ENCODE peak calls at places on chromosomes 11 and 22, in ten cellular contexts. One of them, this sample, is unnamed.

GRCh38 chr11:108732395-108732794 is 67.5 kb downstream of the DDX10 start:
- DNase-seq in uterus: no peak
- DNase-seq in AG04449: no peak
- DNase-seq in astrocyte of the spinal cord: no peak
- DNase-seq in transverse colon: no peak
- DNase-seq in fibroblast of mammary gland: no peak
- DNase-seq in lower leg skin: no peak
- DNase-seq in bronchial epithelial cell: no peak
- DNase-seq in spleen: no peak
- DNase-seq in PC-3: no peak
- DNase-seq in this sample: no peak

GRCh38 chr22:47777426-47777825 is 1015.0 kb downstream of the TBC1D22A start:
- DNase-seq in bronchial epithelial cell: no peak
- DNase-seq in AG04449: no peak
- DNase-seq in transverse colon: no peak
- DNase-seq in spleen: no peak
- DNase-seq in PC-3: no peak
- DNase-seq in astrocyte of the spinal cord: no peak
- DNase-seq in fibroblast of mammary gland: no peak
- DNase-seq in uterus: no peak
- DNase-seq in lower leg skin: peak; percentile 70
- DNase-seq in this sample: no peak

GRCh38 chr11:23206736-23207336 is 346.6 kb upstream of the CCDC179 start:
- DNase-seq in uterus: no peak
- DNase-seq in fibroblast of mammary gland: no peak
- DNase-seq in astrocyte of the spinal cord: peak; percentile 31
- DNase-seq in lower leg skin: no peak
- DNase-seq in bronchial epithelial cell: peak; percentile 80
- DNase-seq in transverse colon: no peak
- DNase-seq in PC-3: peak; percentile 71
- DNase-seq in AG04449: no peak
- DNase-seq in spleen: no peak
- DNase-seq in this sample: no peak

GRCh38 chr11:58659910-58660570 is 37.6 kb downstream of the CNTF start:
- DNase-seq in spleen: no peak
- DNase-seq in AG04449: no peak
- DNase-seq in uterus: no peak
- DNase-seq in bronchial epithelial cell: no peak
- DNase-seq in PC-3: peak; percentile 58
- DNase-seq in transverse colon: no peak
- DNase-seq in fibroblast of mammary gland: no peak
- DNase-seq in lower leg skin: no peak
- DNase-seq in astrocyte of the spinal cord: no peak
- DNase-seq in this sample: no peak

GRCh38 chr22:32753591-32753990 is 47.9 kb upstream of the TIMP3 start:
- DNase-seq in bronchial epithelial cell: no peak
- DNase-seq in uterus: no peak
- DNase-seq in lower leg skin: peak; percentile 39
- DNase-seq in fibroblast of mammary gland: no peak
- DNase-seq in spleen: no peak
- DNase-seq in AG04449: no peak
- DNase-seq in astrocyte of the spinal cord: no peak
- DNase-seq in PC-3: no peak
- DNase-seq in transverse colon: no peak
- DNase-seq in this sample: no peak

GRCh38 chr22:32801001-32801435 is 487 bp upstream of the TIMP3 start:
- DNase-seq in transverse colon: no peak
- DNase-seq in fibroblast of mammary gland: no peak
- DNase-seq in PC-3: no peak
- DNase-seq in bronchial epithelial cell: no peak
- DNase-seq in uterus: no peak
- DNase-seq in AG04449: no peak
- DNase-seq in astrocyte of the spinal cord: no peak
- DNase-seq in spleen: no peak
- DNase-seq in lower leg skin: no peak
- DNase-seq in this sample: no peak

GRCh38 chr22:46290121-46290842 is 6.4 kb upstream of the GTSE1 start:
- DNase-seq in transverse colon: no peak
- DNase-seq in AG04449: no peak
- DNase-seq in bronchial epithelial cell: no peak
- DNase-seq in spleen: peak; percentile 77
- DNase-seq in fibroblast of mammary gland: no peak
- DNase-seq in astrocyte of the spinal cord: no peak
- DNase-seq in PC-3: no peak
- DNase-seq in lower leg skin: no peak
- DNase-seq in uterus: no peak
- DNase-seq in this sample: no peak

GRCh38 chr11:96254087-96254486 is 88.9 kb downstream of the MAML2 start:
- DNase-seq in lower leg skin: no peak
- DNase-seq in PC-3: no peak
- DNase-seq in astrocyte of the spinal cord: peak; percentile 77
- DNase-seq in bronchial epithelial cell: no peak
- DNase-seq in transverse colon: peak; percentile 35
- DNase-seq in spleen: no peak
- DNase-seq in uterus: no peak
- DNase-seq in AG04449: no peak
- DNase-seq in fibroblast of mammary gland: peak; percentile 45
- DNase-seq in this sample: no peak

GRCh38 chr11:61362542-61362875 is 335 bp downstream of the TMEM138 start:
- DNase-seq in uterus: peak; percentile 34
- DNase-seq in astrocyte of the spinal cord: peak; percentile 47
- DNase-seq in transverse colon: no peak
- DNase-seq in AG04449: no peak
- DNase-seq in bronchial epithelial cell: no peak
- DNase-seq in fibroblast of mammary gland: peak; percentile 72
- DNase-seq in PC-3: peak; percentile 34
- DNase-seq in lower leg skin: no peak
- DNase-seq in spleen: no peak
- DNase-seq in this sample: no peak

GRCh38 chr22:49716441-49716840 is 111.2 kb downstream of the BRD1 start:
- DNase-seq in AG04449: no peak
- DNase-seq in transverse colon: no peak
- DNase-seq in bronchial epithelial cell: no peak
- DNase-seq in lower leg skin: no peak
- DNase-seq in spleen: peak; percentile 54
- DNase-seq in astrocyte of the spinal cord: no peak
- DNase-seq in uterus: no peak
- DNase-seq in PC-3: no peak
- DNase-seq in fibroblast of mammary gland: no peak
- DNase-seq in this sample: no peak

GRCh38 chr11:57322881-57323467 is 1.8 kb downstream of the TNKS1BP1 start:
- DNase-seq in PC-3: peak; percentile 21
- DNase-seq in fibroblast of mammary gland: peak; percentile 25
- DNase-seq in uterus: no peak
- DNase-seq in bronchial epithelial cell: peak; percentile 74
- DNase-seq in AG04449: no peak
- DNase-seq in transverse colon: no peak
- DNase-seq in astrocyte of the spinal cord: no peak
- DNase-seq in lower leg skin: no peak
- DNase-seq in spleen: no peak
- DNase-seq in this sample: no peak

GRCh38 chr22:50303515-50303847 is 4.0 kb downstream of the PLXNB2 start:
- DNase-seq in AG04449: no peak
- DNase-seq in uterus: no peak
- DNase-seq in fibroblast of mammary gland: no peak
- DNase-seq in bronchial epithelial cell: no peak
- DNase-seq in lower leg skin: no peak
- DNase-seq in astrocyte of the spinal cord: no peak
- DNase-seq in transverse colon: no peak
- DNase-seq in PC-3: no peak
- DNase-seq in spleen: no peak
- DNase-seq in this sample: no peak

DNA sequence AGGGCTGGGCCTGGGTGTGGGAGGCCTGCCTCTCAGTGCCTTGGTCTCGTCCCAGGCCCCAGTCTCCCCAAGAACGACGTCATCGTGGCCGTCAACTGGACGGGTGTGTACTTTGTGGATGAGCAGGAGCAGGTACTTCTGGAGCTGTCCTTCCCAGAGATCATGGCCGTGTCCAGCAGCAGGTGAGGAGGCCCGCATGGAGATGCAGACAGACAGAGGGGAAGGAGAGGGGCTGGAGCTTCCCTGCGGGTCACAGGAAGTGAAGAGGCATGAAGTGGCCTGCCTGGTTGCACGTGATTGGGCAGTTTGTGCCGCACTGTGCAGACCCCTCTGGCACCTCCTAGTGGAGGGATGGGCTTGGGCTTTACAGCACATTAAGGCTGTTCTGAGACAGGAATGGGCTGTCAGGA is 70.4 kb downstream of the MYO7A start:
- DNase-seq in lower leg skin: peak; percentile 82
- DNase-seq in bronchial epithelial cell: peak; percentile 20
- DNase-seq in astrocyte of the spinal cord: no peak
- DNase-seq in spleen: peak; percentile 62
- DNase-seq in PC-3: peak; percentile 43
- DNase-seq in AG04449: no peak
- DNase-seq in transverse colon: no peak
- DNase-seq in fibroblast of mammary gland: peak; percentile 23
- DNase-seq in uterus: peak; percentile 6
- DNase-seq in this sample: no peak
- TF ChIP-seq CTCF in lower leg skin: no peak
- TF ChIP-seq CTCF in bronchial epithelial cell: peak; percentile 43
- TF ChIP-seq CTCF in astrocyte of the spinal cord: peak; percentile 44
- TF ChIP-seq CTCF in spleen: no peak
- TF ChIP-seq CTCF in PC-3: peak; percentile 64
- TF ChIP-seq CTCF in AG04449: peak; percentile 12
- TF ChIP-seq CTCF in transverse colon: no peak
- TF ChIP-seq CTCF in fibroblast of mammary gland: peak; percentile 39
- TF ChIP-seq CTCF in uterus: no peak
- TF ChIP-seq CTCF in this sample: no peak

GRCh38 chr22:37639771-37640590 is 512 bp downstream of the SH3BP1 start:
- DNase-seq in transverse colon: peak; percentile 47
- DNase-seq in fibroblast of mammary gland: no peak
- DNase-seq in spleen: peak; percentile 85
- DNase-seq in uterus: no peak
- DNase-seq in PC-3: no peak
- DNase-seq in lower leg skin: no peak
- DNase-seq in bronchial epithelial cell: no peak
- DNase-seq in astrocyte of the spinal cord: no peak
- DNase-seq in AG04449: no peak
- DNase-seq in this sample: no peak

GRCh38 chr22:37636186-37636948 is 3.1 kb upstream of the SH3BP1 start:
- DNase-seq in uterus: no peak
- DNase-seq in spleen: peak; percentile 85
- DNase-seq in PC-3: no peak
- DNase-seq in astrocyte of the spinal cord: peak; percentile 84
- DNase-seq in fibroblast of mammary gland: peak; percentile 92
- DNase-seq in transverse colon: peak; percentile 51
- DNase-seq in lower leg skin: no peak
- DNase-seq in bronchial epithelial cell: no peak
- DNase-seq in AG04449: no peak
- DNase-seq in this sample: no peak

GRCh38 chr22:37639070-37639760 is at the start of gene SH3BP1:
- DNase-seq in AG04449: no peak
- DNase-seq in PC-3: peak; percentile 46
- DNase-seq in astrocyte of the spinal cord: no peak
- DNase-seq in fibroblast of mammary gland: no peak
- DNase-seq in transverse colon: peak; percentile 81
- DNase-seq in uterus: peak; percentile 57
- DNase-seq in bronchial epithelial cell: no peak
- DNase-seq in lower leg skin: no peak
- DNase-seq in spleen: peak; percentile 94
- DNase-seq in this sample: no peak

GRCh38 chr22:37636949-37637273 is 2.6 kb upstream of the SH3BP1 start:
- DNase-seq in astrocyte of the spinal cord: no peak
- DNase-seq in uterus: no peak
- DNase-seq in spleen: no peak
- DNase-seq in bronchial epithelial cell: no peak
- DNase-seq in lower leg skin: no peak
- DNase-seq in transverse colon: no peak
- DNase-seq in fibroblast of mammary gland: no peak
- DNase-seq in AG04449: no peak
- DNase-seq in PC-3: no peak
- DNase-seq in this sample: no peak

GRCh38 chr22:37638351-37639069 is 959 bp upstream of the SH3BP1 start:
- DNase-seq in astrocyte of the spinal cord: no peak
- DNase-seq in fibroblast of mammary gland: no peak
- DNase-seq in bronchial epithelial cell: peak; percentile 40
- DNase-seq in AG04449: no peak
- DNase-seq in transverse colon: peak; percentile 85
- DNase-seq in lower leg skin: no peak
- DNase-seq in uterus: no peak
- DNase-seq in spleen: peak; percentile 81
- DNase-seq in PC-3: no peak
- DNase-seq in this sample: no peak
- H3K4me3 ChIP-seq in astrocyte of the spinal cord: peak overlapping the region; percentile 18
- H3K4me3 ChIP-seq in fibroblast of mammary gland: peak overlapping the region; percentile 58
- H3K4me3 ChIP-seq in bronchial epithelial cell: peak overlapping the region; percentile 92
- H3K4me3 ChIP-seq in AG04449: peak overlapping the region; percentile 78
- H3K4me3 ChIP-seq in transverse colon: peak overlapping the region; percentile 76
- H3K4me3 ChIP-seq in lower leg skin: no peak overlapping the region
- H3K4me3 ChIP-seq in uterus: peak overlapping the region; percentile 63
- H3K4me3 ChIP-seq in spleen: peak overlapping the region; percentile 56
- H3K4me3 ChIP-seq in PC-3: no peak overlapping the region
- H3K4me3 ChIP-seq in this sample: no peak overlapping the region

GRCh38 chr22:42396621-42397331 is 35.4 kb downstream of the NFAM1 start:
- DNase-seq in astrocyte of the spinal cord: no peak
- DNase-seq in lower leg skin: no peak
- DNase-seq in fibroblast of mammary gland: no peak
- DNase-seq in uterus: no peak
- DNase-seq in transverse colon: peak; percentile 17
- DNase-seq in bronchial epithelial cell: peak; percentile 35
- DNase-seq in AG04449: no peak
- DNase-seq in PC-3: no peak
- DNase-seq in spleen: peak; percentile 92
- DNase-seq in this sample: no peak
- TF ChIP-seq CTCF in astrocyte of the spinal cord: no peak
- TF ChIP-seq CTCF in lower leg skin: no peak
- TF ChIP-seq CTCF in fibroblast of mammary gland: no peak
- TF ChIP-seq CTCF in uterus: no peak
- TF ChIP-seq CTCF in transverse colon: no peak
- TF ChIP-seq CTCF in bronchial epithelial cell: peak; percentile 44
- TF ChIP-seq CTCF in AG04449: no peak
- TF ChIP-seq CTCF in PC-3: peak; percentile 18
- TF ChIP-seq CTCF in spleen: peak; percentile 43
- TF ChIP-seq CTCF in this sample: no peak

DNA sequence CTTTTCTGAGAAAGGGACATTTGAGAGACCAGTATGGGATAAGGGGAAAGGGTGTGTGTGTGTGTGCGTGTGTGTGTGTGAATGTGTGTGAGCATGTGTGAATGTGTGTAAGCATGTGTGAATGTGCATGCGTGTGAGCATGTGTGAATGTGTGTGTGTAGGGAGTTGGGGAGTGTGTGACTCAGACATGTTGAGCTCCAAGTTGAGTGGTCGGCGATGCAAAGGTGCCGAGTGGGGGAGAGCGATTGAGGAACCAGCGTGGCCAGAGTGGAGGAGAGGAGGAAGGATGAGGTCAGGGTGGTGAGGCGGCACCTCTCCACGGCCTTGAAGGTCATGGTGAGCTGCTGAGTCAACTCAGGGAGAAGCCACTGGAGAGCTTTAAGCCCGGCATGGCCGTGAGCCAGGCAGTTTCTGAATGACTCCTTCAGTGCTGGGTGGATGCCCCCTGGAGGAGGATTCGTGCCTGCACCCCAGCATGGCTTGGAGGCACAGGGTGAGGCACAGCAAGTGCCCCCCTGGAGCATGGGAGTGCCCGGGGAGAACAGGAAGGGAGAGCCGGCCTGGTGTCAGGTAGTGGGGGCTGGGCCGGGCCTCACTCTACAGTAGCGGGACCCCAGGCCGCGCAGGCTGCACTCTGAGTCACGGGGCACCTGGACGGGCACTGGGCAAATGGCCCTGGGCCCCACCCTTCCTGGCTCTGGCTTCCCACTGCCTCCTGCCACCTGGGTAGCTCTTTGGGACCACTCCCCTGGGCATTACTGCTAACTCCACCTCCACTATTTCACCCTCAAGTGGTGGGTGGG is 8.2 kb upstream of the CCDC88B start:
- DNase-seq in lower leg skin: no peak
- DNase-seq in PC-3: peak; percentile 96
- DNase-seq in spleen: peak; percentile 92
- DNase-seq in AG04449: peak; percentile 21
- DNase-seq in bronchial epithelial cell: peak; percentile 90
- DNase-seq in transverse colon: peak; percentile 92
- DNase-seq in fibroblast of mammary gland: peak; percentile 95
- DNase-seq in astrocyte of the spinal cord: peak; percentile 77
- DNase-seq in uterus: peak; percentile 60
- DNase-seq in this sample: peak; percentile 92
- H3K4me3 ChIP-seq in lower leg skin: no peak overlapping the region
- H3K4me3 ChIP-seq in PC-3: peak overlapping the region; percentile 22
- H3K4me3 ChIP-seq in spleen: no peak overlapping the region
- H3K4me3 ChIP-seq in AG04449: no peak overlapping the region
- H3K4me3 ChIP-seq in bronchial epithelial cell: no peak overlapping the region
- H3K4me3 ChIP-seq in transverse colon: no peak overlapping the region
- H3K4me3 ChIP-seq in fibroblast of mammary gland: no peak overlapping the region
- H3K4me3 ChIP-seq in astrocyte of the spinal cord: no peak overlapping the region
- H3K4me3 ChIP-seq in uterus: no peak overlapping the region
- H3K4me3 ChIP-seq in this sample: no peak overlapping the region